ENCODE peak calls at places on chromosomes 6 and 20, in nine cellular contexts. R is A673, Q is ovary, V is upper lobe of right lung, H is left lung, J is fibroblast of lung, E is body of pancreas, N is adrenal gland, D is heart right ventricle. C is an unnamed sample. For H3K9me3 and H3K4me1, the result is how much of the 10 kb centered on the place peaks cover.

GRCh38 chr6:45970326-45970725 is 45.3 kb downstream of the CLIC5 start:
- DNase-seq in V (no peak), D (no peak), R (peak), J (no peak), Q (no peak), N (no peak), H (no peak), E (no peak), C (no peak)

GRCh38 chr6:79079425-79080130 is 1.5 kb upstream of the PHIP start:
- DNase-seq in R (no peak), Q (no peak), J (peak), N (no peak), D (no peak), E (no peak), H (no peak), V (no peak), C (no peak)

GRCh38 chr20:63171991-63172390 is 43.9 kb downstream of the YTHDF1 start:
- DNase-seq in Q (no peak), N (no peak), E (no peak), D (no peak), H (no peak), R (no peak), J (no peak), V (no peak), C (no peak)

GRCh38 chr6:161423271-161423670 is 149.4 kb upstream of the AGPAT4 start:
- DNase-seq in Q (no peak), N (no peak), V (no peak), E (no peak), R (no peak), J (no peak), D (no peak), H (no peak), C (no peak)

GRCh38 chr20:57564951-57565642 is 4.2 kb downstream of the PCK1 start:
- DNase-seq in J (no peak), V (no peak), H (no peak), R (no peak), E (no peak), D (no peak), Q (no peak), N (no peak), C (no peak)

GRCh38 chr20:41391587-41392001 is 25.0 kb upstream of the EMILIN3 start:
- DNase-seq in Q (no peak), J (no peak), V (no peak), E (no peak), R (no peak), D (no peak), N (no peak), H (no peak), C (no peak)

GRCh38 chr6:106870824-106871300 is 103.7 kb downstream of the CD24 start:
- DNase-seq in J (no peak), D (no peak), H (no peak), N (no peak), R (no peak), E (no peak), Q (no peak), V (no peak), C (no peak)

GRCh38 chr6:47592466-47592865 is 105.9 kb upstream of the ADGRF4 start:
- DNase-seq in H (no peak), D (no peak), R (no peak), Q (no peak), E (no peak), J (no peak), V (no peak), N (no peak), C (no peak)

GRCh38 chr6:22764521-22764920 is 195.2 kb downstream of the HDGFL1 start:
- DNase-seq in R (no peak), J (peak), D (no peak), Q (no peak), E (no peak), H (no peak), V (no peak), N (no peak), C (no peak)

GRCh38 chr6:43945778-43946100 is 175.7 kb downstream of the VEGFA start:
- DNase-seq in E (no peak), J (no peak), Q (no peak), H (no peak), N (no peak), V (no peak), R (no peak), D (no peak), C (no peak)

GRCh38 chr6:109441069-109441816 is 719 bp downstream of the SMPD2 start:
- DNase-seq in Q (peak), E (peak), R (peak), V (peak), D (peak), J (peak), N (peak), H (peak), C (no peak)

GRCh38 chr20:63090682-63091571 is 84.2 kb upstream of the BHLHE23 start:
- DNase-seq in N (peak), R (no peak), V (peak), D (no peak), Q (peak), E (no peak), H (peak), J (no peak), C (no peak)

GRCh38 chr20:61055130-61055529 is 196.9 kb upstream of the CDH4 start:
- DNase-seq in J (no peak), R (no peak), D (no peak), N (no peak), E (no peak), Q (no peak), V (no peak), H (no peak), C (no peak)

GRCh38 chr6:56091159-56091869 is 156.1 kb downstream of the COL21A1 start:
- DNase-seq in D (peak), V (no peak), H (no peak), R (peak), J (peak), N (no peak), Q (no peak), E (no peak), C (no peak)

GRCh38 chr6:99177736-99178135 is 171.7 kb downstream of the FAXC start:
- DNase-seq in E (no peak), N (no peak), V (no peak), H (no peak), D (no peak), Q (no peak), J (no peak), R (no peak), C (no peak)

GRCh38 chr6:22357724-22358189 is 60.9 kb upstream of the PRL start:
- DNase-seq in V (no peak), N (no peak), J (no peak), Q (no peak), E (no peak), H (no peak), R (no peak), D (no peak), C (no peak)

GRCh38 chr20:19274412-19275015 is 62.1 kb downstream of the SLC24A3 start:
- DNase-seq in J (peak), Q (peak), V (no peak), R (no peak), E (no peak), H (no peak), D (peak), N (peak), C (no peak)

GRCh38 chr6:129795261-129795660 is 65.9 kb downstream of the TMEM244 start:
- DNase-seq in H (no peak), J (peak), E (no peak), Q (no peak), R (no peak), V (no peak), N (no peak), D (no peak), C (no peak)

GRCh38 chr6:6856538-6857523 is 250.9 kb upstream of the RREB1 start:
- DNase-seq in D (peak), V (peak), N (peak), Q (no peak), E (no peak), H (peak), J (peak), R (peak), C (peak)

GRCh38 chr6:3334579-3334978 is 75.8 kb downstream of the PSMG4 start:
- DNase-seq in J (no peak), H (no peak), D (no peak), V (no peak), Q (peak), E (peak), N (peak), R (no peak), C (no peak)

GRCh38 chr6:106360989-106361430 is 493 bp downstream of the CRYBG1 start:
- DNase-seq in H (peak), E (peak), R (peak), D (no peak), Q (no peak), N (no peak), J (no peak), V (peak), C (no peak)

GRCh38 chr6:120384671-120385070 is 949.6 kb downstream of the TBC1D32 start:
- DNase-seq in E (no peak), R (no peak), N (no peak), Q (no peak), H (no peak), J (peak), D (no peak), V (no peak), C (no peak)

GRCh38 chr6:159074120-159074684 is 29.4 kb upstream of the TAGAP start:
- DNase-seq in Q (no peak), V (no peak), N (peak), J (peak), D (no peak), E (no peak), R (peak), H (no peak), C (no peak)

GRCh38 chr6:41548098-41548840 is 2.1 kb downstream of the FOXP4 start:
- DNase-seq in H (no peak), Q (no peak), E (peak), N (no peak), V (peak), D (no peak), J (no peak), R (no peak), C (no peak)

GRCh38 chr6:143408151-143408786 is 42.2 kb downstream of the ADAT2 start:
- DNase-seq in H (no peak), D (no peak), R (no peak), J (no peak), Q (no peak), E (no peak), N (no peak), V (no peak), C (no peak)

GRCh38 chr20:2093883-2094282 is 7.7 kb upstream of the STK35 start:
- DNase-seq in H (no peak), D (no peak), V (no peak), J (no peak), E (no peak), N (no peak), Q (no peak), R (no peak), C (no peak)

GRCh38 chr20:47992021-47992467 is 206.8 kb upstream of the SULF2 start:
- DNase-seq in J (no peak), R (no peak), Q (no peak), E (no peak), N (no peak), D (no peak), H (no peak), V (no peak), C (no peak)

GRCh38 chr20:32441638-32442037 is 83.5 kb downstream of the ASXL1 start:
- DNase-seq in N (no peak), H (no peak), V (no peak), E (no peak), R (no peak), J (no peak), D (no peak), Q (no peak), C (no peak)

GRCh38 chr6:31586596-31586995 is 519 bp downstream of the LST1 start:
- DNase-seq in N (no peak), Q (no peak), V (peak), D (no peak), R (no peak), J (no peak), E (no peak), H (peak), C (no peak)

GRCh38 chr6:41732601-41733348 is 2.6 kb downstream of the TFEB start:
- DNase-seq in D (no peak), V (no peak), Q (peak), J (no peak), H (no peak), N (no peak), E (no peak), R (no peak), C (no peak)

GRCh38 chr20:3846740-3847418 is at the start of gene MAVS:
- DNase-seq in V (peak), J (peak), H (peak), R (peak), D (peak), E (peak), Q (peak), N (peak), C (peak)
- TF ChIP-seq CTCF in V (no peak), J (no peak), H (no peak), R (no peak), D (no peak), E (no peak), Q (no peak), N (no peak), C (no peak)

GRCh38 chr6:134456284-134456683 is 138.4 kb upstream of the SGK1 start:
- DNase-seq in V (no peak), Q (no peak), N (no peak), H (no peak), D (no peak), R (no peak), E (no peak), J (no peak), C (no peak)

GRCh38 chr6:134455319-134455718 is 137.4 kb upstream of the SGK1 start:
- DNase-seq in N (no peak), J (no peak), V (no peak), E (no peak), R (no peak), H (no peak), Q (no peak), D (no peak), C (no peak)

GRCh38 chr6:134458857-134459657 is 141.1 kb upstream of the SGK1 start:
- DNase-seq in J (no peak), H (no peak), R (no peak), V (no peak), Q (no peak), D (no peak), N (no peak), E (no peak), C (no peak)

GRCh38 chr6:134454794-134455193 is 136.9 kb upstream of the SGK1 start:
- DNase-seq in J (no peak), D (no peak), R (no peak), Q (no peak), E (no peak), V (no peak), H (no peak), N (no peak), C (no peak)

GRCh38 chr6:134457941-134458340 is 140.0 kb upstream of the SGK1 start:
- DNase-seq in H (no peak), E (no peak), J (no peak), R (no peak), Q (no peak), N (no peak), D (no peak), V (no peak), C (no peak)
- H3K9me3 ChIP-seq in H (under half), E (under half), J (under half), R (under half), Q (under half), N (under half), D (under half), V (under half), C (under half)

GRCh38 chr6:155483858-155484257 is 28.2 kb upstream of the NOX3 start:
- DNase-seq in N (no peak), H (no peak), Q (no peak), V (no peak), R (peak), J (peak), D (no peak), E (no peak), C (no peak)
- H3K4me1 ChIP-seq in N (under half), H (under half), Q (under half), V (under half), R (under half), J (under half), D (under half), E (under half), C (under half)

DNA sequence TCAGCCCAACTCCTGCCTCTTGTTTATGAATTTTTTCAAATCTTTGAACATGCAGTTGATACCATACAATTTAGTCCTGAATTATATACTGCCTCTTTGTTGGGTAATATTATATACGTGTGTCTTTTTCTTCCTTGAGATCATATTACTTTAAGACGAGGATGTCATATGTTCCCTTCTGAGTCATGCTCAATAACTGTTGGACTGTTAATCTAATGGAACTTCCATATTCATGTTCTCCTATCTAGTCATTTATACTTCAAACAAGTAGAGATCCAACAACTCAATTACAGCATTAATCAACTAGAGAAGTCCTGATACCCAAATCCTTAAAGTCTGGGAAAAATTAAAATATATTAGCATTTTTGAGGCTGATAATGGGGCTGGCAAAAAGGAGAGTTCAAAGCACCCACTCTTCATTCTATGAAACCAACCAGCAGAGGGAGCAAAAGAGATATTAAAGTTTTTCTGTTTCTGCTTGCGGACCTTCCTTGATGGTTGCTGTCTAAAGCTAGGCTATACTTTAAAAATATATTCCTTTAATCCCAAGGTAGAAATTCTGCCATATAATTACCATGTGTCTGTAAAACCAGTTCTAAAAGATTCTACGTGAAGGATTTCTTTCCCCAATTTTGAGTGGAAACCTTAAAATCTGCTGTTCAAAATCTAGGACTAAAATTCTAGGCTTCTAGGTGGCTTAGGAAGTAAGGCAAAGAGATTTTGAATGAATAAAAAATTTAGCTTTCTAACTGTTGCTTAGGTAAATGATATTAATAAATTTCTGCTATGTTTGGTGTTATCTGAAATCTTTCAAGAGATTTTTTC is 498.9 kb downstream of the BCKDHB start:
- DNase-seq in E (no peak), R (peak), V (no peak), D (peak), Q (no peak), N (no peak), H (no peak), J (peak), C (no peak)
- TF ChIP-seq CTCF in E (peak), R (peak), V (peak), D (peak), Q (peak), N (peak), H (peak), J (peak), C (peak)

DNA sequence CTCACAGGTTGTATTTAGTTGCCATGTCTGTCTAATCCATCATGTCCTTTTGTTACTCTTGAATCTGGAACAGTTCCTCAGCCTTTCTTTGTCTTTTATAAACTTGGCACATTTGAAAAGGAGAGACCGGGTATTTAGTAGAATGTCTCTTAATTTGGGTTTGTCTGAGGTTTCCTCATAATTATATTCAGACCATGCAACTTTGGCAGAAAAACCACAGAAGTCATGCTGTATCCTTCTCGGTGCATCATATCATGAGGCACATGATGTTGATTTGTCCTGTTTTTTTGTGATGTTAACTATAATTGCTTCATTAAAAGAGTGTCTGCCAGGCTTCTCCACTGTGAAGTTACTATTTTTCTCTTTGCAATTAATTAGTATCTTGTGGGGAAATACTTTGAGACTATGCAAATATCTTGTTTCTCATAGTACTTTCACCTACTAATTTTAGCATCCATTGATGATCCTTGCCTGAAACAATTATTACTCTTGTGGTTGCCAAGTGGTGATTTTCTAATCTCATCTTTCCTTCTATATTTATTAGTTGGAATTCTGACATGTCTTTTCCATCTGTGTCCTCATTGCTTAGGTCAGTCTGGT is 837.3 kb downstream of the DHX35 start:
- DNase-seq in D (no peak), E (no peak), J (no peak), R (no peak), Q (no peak), V (no peak), H (no peak), N (no peak), C (no peak)
- H3K9me3 ChIP-seq in D (under half), E (under half), J (under half), R (under half), Q (under half), V (under half), H (under half), N (under half), C (under half)

GRCh38 chr20:50305636-50306477 is 115.2 kb downstream of the CEBPB start:
- DNase-seq in Q (peak), R (no peak), J (peak), D (no peak), E (no peak), N (peak), V (peak), H (peak), C (no peak)
- H3K4me1 ChIP-seq in Q (under half), R (under half), J (under half), D (under half), E (under half), N (half or more), V (half or more), H (under half), C (under half)

DNA sequence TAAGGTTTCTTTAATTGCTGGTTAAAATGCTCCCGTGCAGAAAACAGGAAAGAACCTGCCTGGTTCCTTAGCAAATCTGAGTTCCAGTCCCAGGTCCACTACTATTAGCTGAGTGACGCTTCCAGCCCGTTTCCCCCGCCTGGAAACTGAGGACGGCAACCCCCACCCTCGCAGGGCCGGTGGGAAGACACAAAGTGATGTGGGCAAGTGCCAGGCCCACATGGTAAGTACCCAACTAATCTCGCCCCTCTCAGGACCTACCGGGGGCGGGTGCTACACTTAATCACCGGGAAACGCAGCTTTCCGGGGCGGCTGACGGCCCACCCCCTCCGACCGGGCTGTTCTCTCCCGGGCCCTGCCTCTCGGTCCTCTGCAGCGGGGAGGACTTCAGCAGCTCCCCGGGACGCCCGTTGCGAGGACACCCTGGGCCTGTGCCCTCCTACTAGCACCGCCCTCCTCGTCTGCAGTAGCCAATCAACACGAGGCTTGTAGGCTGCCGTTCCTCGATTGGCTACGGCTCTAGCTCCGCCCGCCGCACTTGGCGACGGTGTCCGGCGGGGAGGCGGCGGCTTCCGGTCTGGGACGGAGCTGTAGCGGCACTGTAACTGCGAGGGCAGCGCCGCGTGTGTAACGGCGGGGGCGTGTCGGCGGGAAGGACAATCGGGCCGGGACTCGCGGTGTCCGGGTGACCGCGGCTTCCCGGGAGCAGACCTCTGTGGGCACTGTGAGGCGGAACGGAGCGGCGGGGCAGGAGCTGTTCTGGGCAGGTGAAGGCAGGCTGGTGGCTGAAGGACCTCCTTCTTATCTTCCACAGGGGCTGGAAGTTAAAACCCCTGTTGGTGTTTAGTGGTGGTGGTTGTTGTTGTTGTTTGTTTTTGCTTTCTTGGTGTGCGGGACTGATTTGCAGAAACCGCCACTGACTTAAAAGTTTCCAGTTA is at the start of gene ZBTB9:
- DNase-seq in R (peak), N (peak), Q (peak), V (peak), E (peak), D (peak), H (peak), J (peak), C (peak)
- TF ChIP-seq CTCF in R (no peak), N (peak), Q (no peak), V (no peak), E (no peak), D (no peak), H (peak), J (no peak), C (peak)